ENCODE peak calls at places on chromosomes 13 and 19, in six cellular contexts. L, U, G, S, O and V are unnamed samples.

GRCh38 chr13:85586422-85586831 is 212.8 kb downstream of the SLITRK6 start:
- DNase-seq in L (no peak), U (peak), G (no peak), S (no peak), O (no peak), V (peak)

GRCh38 chr13:50189450-50189849 is 174.2 kb downstream of the KCNRG start:
- DNase-seq in L (no peak), U (no peak), G (no peak), S (no peak), O (no peak), V (no peak)

GRCh38 chr19:54164369-54165068 is 5.0 kb upstream of the LENG1 start:
- DNase-seq in L (peak), U (no peak), G (no peak), S (no peak), O (no peak), V (no peak)

GRCh38 chr13:104382941-104383340 is 1316.7 kb upstream of the SLC10A2 start:
- DNase-seq in L (no peak), U (peak), G (no peak), S (no peak), O (no peak), V (no peak)

GRCh38 chr13:40061466-40062450 is 406.3 kb downstream of the COG6 start:
- DNase-seq in L (no peak), U (peak), G (no peak), S (no peak), O (no peak), V (no peak)

GRCh38 chr13:20672772-20673171 is 30.7 kb upstream of the IL17D start:
- DNase-seq in L (no peak), U (peak), G (no peak), S (no peak), O (peak), V (no peak)

GRCh38 chr19:8697671-8698432 is 743 bp downstream of the ACTL9 start:
- DNase-seq in L (peak), U (no peak), G (no peak), S (no peak), O (no peak), V (no peak)

GRCh38 chr13:110137677-110138008 is 169.3 kb downstream of the COL4A1 start:
- DNase-seq in L (no peak), U (peak), G (no peak), S (no peak), O (no peak), V (no peak)

GRCh38 chr19:19615086-19615485 is 3.4 kb downstream of the PBX4 start:
- DNase-seq in L (no peak), U (peak), G (no peak), S (no peak), O (no peak), V (peak)

GRCh38 chr13:26811636-26812035 is 51.0 kb upstream of the GPR12 start:
- DNase-seq in L (no peak), U (no peak), G (no peak), S (no peak), O (no peak), V (no peak)

GRCh38 chr13:77952737-77953136 is 34.1 kb upstream of the EDNRB start:
- DNase-seq in L (no peak), U (no peak), G (no peak), S (no peak), O (no peak), V (no peak)

GRCh38 chr19:43489310-43489709 is 15.2 kb downstream of the PHLDB3 start:
- DNase-seq in L (no peak), U (no peak), G (no peak), S (no peak), O (no peak), V (no peak)

GRCh38 chr13:48405865-48406264 is 7.0 kb downstream of the LPAR6 start:
- DNase-seq in L (no peak), U (no peak), G (no peak), S (no peak), O (no peak), V (no peak)
- TF ChIP-seq CTCF in L (no peak), U (no peak), G (no peak), S (no peak), O (no peak), V (no peak)

GRCh38 chr13:48739346-48740037 is 85.8 kb downstream of the CYSLTR2 start:
- DNase-seq in L (no peak), U (peak), G (no peak), S (no peak), O (no peak), V (no peak)
- TF ChIP-seq CTCF in L (no peak), U (no peak), G (no peak), S (no peak), O (no peak), V (no peak)

GRCh38 chr13:60137911-60138570 is 25.7 kb downstream of the DIAPH3 start:
- DNase-seq in L (no peak), U (no peak), G (no peak), S (no peak), O (no peak), V (no peak)

GRCh38 chr13:60139272-60139671 is 24.5 kb downstream of the DIAPH3 start:
- DNase-seq in L (no peak), U (no peak), G (no peak), S (no peak), O (no peak), V (peak)

GRCh38 chr13:60135344-60135743 is 28.4 kb downstream of the DIAPH3 start:
- DNase-seq in L (no peak), U (no peak), G (no peak), S (no peak), O (no peak), V (no peak)

GRCh38 chr13:60138674-60139073 is 25.1 kb downstream of the DIAPH3 start:
- DNase-seq in L (no peak), U (no peak), G (no peak), S (no peak), O (no peak), V (no peak)

DNA sequence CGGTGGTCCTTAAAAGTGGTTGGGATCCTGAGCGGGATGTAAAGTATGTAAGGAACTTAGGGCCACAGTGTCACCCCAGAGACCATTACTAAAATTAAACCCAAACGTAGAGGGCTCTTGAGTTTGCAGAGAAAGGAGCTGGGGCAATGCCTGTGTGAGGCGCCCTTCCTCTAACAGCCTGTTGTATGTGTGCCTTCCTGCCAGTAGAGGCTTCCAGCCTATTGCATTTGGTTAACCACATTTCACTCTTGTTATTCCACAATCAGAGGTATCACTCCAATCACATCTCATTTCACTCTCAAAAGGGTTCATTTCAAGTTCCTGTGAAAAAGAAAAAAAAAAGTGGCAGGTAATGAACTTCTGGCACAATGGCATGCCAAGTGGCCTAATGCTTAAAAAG is 29.4 kb downstream of the DIAPH3 start:
- DNase-seq in L (no peak), U (peak), G (no peak), S (no peak), O (no peak), V (peak)
- TF ChIP-seq CTCF in L (no peak), U (peak), G (no peak), S (no peak), O (peak), V (peak)

GRCh38 chr19:50628146-50628545 is 11.5 kb downstream of the SYT3 start:
- DNase-seq in L (no peak), U (no peak), G (no peak), S (no peak), O (no peak), V (no peak)
- TF ChIP-seq CTCF in L (no peak), U (no peak), G (no peak), S (no peak), O (no peak), V (no peak)

DNA sequence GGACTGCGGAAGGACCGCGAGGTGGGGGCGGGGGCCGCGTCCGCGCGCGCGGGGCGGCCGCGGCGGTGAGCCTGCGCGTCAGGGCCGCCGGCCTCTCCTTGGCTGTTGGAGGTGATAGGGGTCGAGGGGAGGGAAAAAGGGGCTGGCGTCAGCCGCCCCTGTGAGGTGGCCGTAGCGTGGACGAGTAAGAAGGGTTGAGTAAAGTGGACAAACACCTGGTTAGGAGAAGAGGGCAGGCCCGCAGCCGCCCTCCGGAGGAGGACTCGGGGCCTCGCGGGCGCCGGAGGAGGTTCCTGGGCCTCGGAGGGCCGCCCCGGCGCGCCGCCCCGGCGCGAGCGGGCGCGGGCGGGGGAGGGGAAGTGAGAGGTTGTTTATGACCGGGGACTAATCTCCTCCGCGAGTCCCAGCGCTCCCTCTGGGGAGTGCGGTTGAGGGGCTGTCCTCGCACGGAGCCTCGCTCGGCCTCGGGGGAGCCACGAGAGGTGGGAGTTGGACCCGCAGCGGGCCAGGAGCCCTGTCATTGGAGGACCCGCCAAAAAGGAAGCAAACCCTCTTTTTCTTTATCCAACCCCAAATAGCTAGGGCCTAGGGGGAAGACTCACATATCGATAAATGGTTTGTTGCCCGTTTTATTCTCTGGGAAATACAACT is 597 bp upstream of the INTS6 start:
- DNase-seq in L (no peak), U (no peak), G (peak), S (peak), O (no peak), V (no peak)
- TF ChIP-seq CTCF in L (peak), U (no peak), G (no peak), S (no peak), O (no peak), V (no peak)

DNA sequence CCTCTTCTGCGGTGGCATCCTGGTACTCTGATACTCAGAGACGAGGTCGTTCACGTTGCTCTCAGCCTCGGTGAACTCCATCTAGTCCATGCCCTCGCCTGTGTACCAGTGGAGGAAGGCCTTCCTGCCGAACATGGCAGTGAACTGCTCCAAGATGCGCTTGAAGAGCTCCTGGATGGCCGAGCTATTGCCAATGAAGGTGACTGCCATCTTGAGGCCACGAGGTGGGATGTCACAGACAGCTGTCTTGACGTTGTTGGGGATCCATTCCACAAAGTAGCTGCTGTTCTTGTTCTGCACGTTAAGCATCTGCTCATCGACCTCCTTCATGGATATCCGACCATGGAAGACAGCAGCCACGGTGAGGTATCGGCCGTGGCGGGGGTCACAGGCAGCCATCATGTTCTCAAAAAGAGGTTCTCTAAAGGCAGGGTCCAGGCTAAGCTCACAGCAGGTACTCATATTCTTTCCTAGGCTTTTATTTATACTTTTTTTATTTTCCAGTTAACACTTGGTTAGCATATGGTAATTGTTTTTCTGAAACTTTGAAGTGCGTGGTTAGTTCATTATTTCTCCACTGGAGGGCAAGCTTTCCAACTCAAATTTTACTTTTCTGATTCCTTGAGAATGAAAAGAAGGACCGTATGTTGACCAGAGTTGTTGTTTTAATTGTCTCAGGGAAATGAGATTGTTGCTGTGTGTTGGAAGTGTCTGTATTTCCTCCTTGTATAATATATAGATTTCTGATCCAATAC is 72.4 kb upstream of the RGCC start:
- DNase-seq in L (no peak), U (peak), G (no peak), S (no peak), O (no peak), V (no peak)
- TF ChIP-seq CTCF in L (peak), U (peak), G (peak), S (no peak), O (peak), V (peak)

GRCh38 chr13:92573467-92574057 is 653.0 kb upstream of the GPC6 start:
- DNase-seq in L (no peak), U (peak), G (no peak), S (no peak), O (no peak), V (no peak)
- TF ChIP-seq CTCF in L (peak), U (peak), G (no peak), S (no peak), O (no peak), V (no peak)

GRCh38 chr19:40530091-40530901 is 46.4 kb upstream of the SHKBP1 start:
- DNase-seq in L (no peak), U (no peak), G (no peak), S (no peak), O (no peak), V (no peak)
- TF ChIP-seq CTCF in L (peak), U (no peak), G (no peak), S (no peak), O (no peak), V (peak)

GRCh38 chr13:30186644-30187431 is 120.5 kb downstream of the KATNAL1 start:
- DNase-seq in L (no peak), U (no peak), G (no peak), S (no peak), O (no peak), V (no peak)

GRCh38 chr13:30178976-30179375 is 128.4 kb downstream of the KATNAL1 start:
- DNase-seq in L (no peak), U (no peak), G (no peak), S (no peak), O (no peak), V (no peak)

GRCh38 chr13:30179547-30180256 is 127.6 kb downstream of the KATNAL1 start:
- DNase-seq in L (no peak), U (no peak), G (no peak), S (no peak), O (no peak), V (no peak)

DNA sequence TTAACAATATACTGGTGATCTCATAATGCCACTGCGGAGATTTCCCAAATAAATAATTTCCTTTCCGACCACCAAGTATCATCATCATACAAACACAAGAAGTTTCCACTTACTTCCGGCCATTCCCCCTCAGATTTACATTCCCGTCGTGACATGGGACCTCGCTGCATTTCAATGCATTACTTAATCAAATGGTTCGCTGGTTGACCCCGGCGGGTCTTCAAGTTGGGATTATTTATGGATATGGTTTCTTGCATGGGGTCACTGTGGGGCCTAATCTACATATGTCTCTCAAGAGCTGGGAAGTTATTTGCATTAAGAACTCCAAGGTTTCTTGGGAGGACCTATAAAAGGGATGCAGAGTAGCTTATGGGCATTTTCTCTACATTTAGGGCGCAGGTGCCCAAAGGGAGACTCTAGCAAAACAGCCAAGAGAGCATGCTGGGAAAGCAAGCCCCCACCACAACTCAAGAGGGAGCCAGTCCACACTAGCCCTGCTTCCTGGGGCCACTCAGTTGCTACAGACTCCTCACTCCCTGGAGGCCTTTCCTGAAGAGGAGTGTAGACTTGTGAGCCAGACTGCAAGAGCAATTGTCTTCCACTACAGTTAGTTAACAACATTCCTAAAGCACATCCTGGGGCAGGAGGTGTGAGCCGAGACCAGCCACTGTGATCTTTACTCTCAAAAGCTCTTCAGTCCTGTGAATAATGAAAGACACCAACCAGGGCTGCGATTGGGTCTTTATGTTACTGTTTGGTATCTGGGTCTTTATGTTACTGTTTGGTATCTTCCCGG is 125.3 kb downstream of the KATNAL1 start:
- DNase-seq in L (no peak), U (no peak), G (no peak), S (no peak), O (no peak), V (no peak)
- TF ChIP-seq CTCF in L (no peak), U (no peak), G (no peak), S (no peak), O (no peak), V (no peak)

GRCh38 chr13:52868190-52868589 is 19.8 kb upstream of the PCDH8 start:
- DNase-seq in L (no peak), U (no peak), G (no peak), S (no peak), O (no peak), V (no peak)

GRCh38 chr13:52869050-52869449 is 20.6 kb upstream of the PCDH8 start:
- DNase-seq in L (no peak), U (no peak), G (no peak), S (no peak), O (no peak), V (no peak)
- TF ChIP-seq CTCF in L (no peak), U (no peak), G (no peak), S (no peak), O (no peak), V (no peak)